ENCODE peak calls at places on chromosomes 16 and 17, in six cellular contexts. R, O, J, G, Q and Y are unnamed samples.

GRCh38 chr17:45641541-45641940 is 142.6 kb upstream of the CRHR1 start:
- DNase-seq in R (no peak), O (no peak), J (no peak), G (no peak), Q (no peak), Y (no peak)

GRCh38 chr16:5024632-5025031 is 9.1 kb downstream of the NAGPA start:
- DNase-seq in R (peak), O (no peak), J (peak), G (no peak), Q (no peak), Y (peak)

GRCh38 chr16:85774136-85774535 is 23.2 kb upstream of the C16orf74 start:
- DNase-seq in R (no peak), O (no peak), J (no peak), G (no peak), Q (no peak), Y (no peak)

GRCh38 chr17:17322516-17323510 is 19.6 kb downstream of the NT5M start:
- DNase-seq in R (no peak), O (no peak), J (no peak), G (no peak), Q (no peak), Y (no peak)

GRCh38 chr17:1830288-1830687 is 483 bp downstream of the RPA1 start:
- DNase-seq in R (peak), O (no peak), J (peak), G (peak), Q (no peak), Y (peak)

GRCh38 chr17:82449883-82450356 is 632 bp downstream of the CYBC1 start:
- DNase-seq in R (no peak), O (peak), J (no peak), G (no peak), Q (no peak), Y (no peak)

GRCh38 chr17:62668091-62668804 is 40.8 kb downstream of the MRC2 start:
- DNase-seq in R (no peak), O (no peak), J (peak), G (no peak), Q (no peak), Y (peak)

GRCh38 chr16:10447289-10447688 is 61.4 kb downstream of the ATF7IP2 start:
- DNase-seq in R (no peak), O (no peak), J (no peak), G (no peak), Q (no peak), Y (no peak)

GRCh38 chr17:16444258-16444886 is 29.0 kb downstream of the TRPV2 start:
- DNase-seq in R (no peak), O (no peak), J (no peak), G (no peak), Q (no peak), Y (peak)

GRCh38 chr17:16516594-16517018 is 24.6 kb upstream of the LRRC75A start:
- DNase-seq in R (peak), O (no peak), J (peak), G (peak), Q (peak), Y (peak)

GRCh38 chr17:320809-321385 is 31.7 kb downstream of the RPH3AL start:
- DNase-seq in R (no peak), O (no peak), J (no peak), G (no peak), Q (no peak), Y (no peak)

GRCh38 chr17:41537990-41538389 is 9.9 kb upstream of the KRT19 start:
- DNase-seq in R (peak), O (no peak), J (peak), G (no peak), Q (no peak), Y (no peak)

GRCh38 chr16:88622866-88623265 is 15.5 kb upstream of the IL17C start:
- DNase-seq in R (no peak), O (no peak), J (no peak), G (no peak), Q (no peak), Y (no peak)

GRCh38 chr16:83515395-83515794 is 292.4 kb upstream of the HSBP1 start:
- DNase-seq in R (no peak), O (no peak), J (no peak), G (no peak), Q (no peak), Y (no peak)

GRCh38 chr16:50999181-50999580 is 151.9 kb downstream of the SALL1 start:
- DNase-seq in R (no peak), O (no peak), J (peak), G (no peak), Q (no peak), Y (no peak)

GRCh38 chr17:32916134-32916533 is 11.8 kb upstream of the TMEM98 start:
- DNase-seq in R (no peak), O (no peak), J (no peak), G (no peak), Q (no peak), Y (no peak)

GRCh38 chr17:77331161-77331864 is 190.5 kb downstream of the SEC14L1 start:
- DNase-seq in R (peak), O (peak), J (peak), G (peak), Q (peak), Y (peak)

GRCh38 chr16:83105279-83106077 is 478.7 kb downstream of the CDH13 start:
- DNase-seq in R (no peak), O (no peak), J (no peak), G (no peak), Q (no peak), Y (no peak)

GRCh38 chr17:69050999-69051775 is 9.5 kb downstream of the ABCA9 start:
- DNase-seq in R (no peak), O (no peak), J (peak), G (no peak), Q (no peak), Y (no peak)